ENCODE peak calls at places on chromosomes 7 and 10, in four cellular contexts. H is hypothalamus; W is iPS-NIHi11; V is activated naive CD4-positive, alpha-beta T cell treated with Interleukin-2 at 50 U/mL for 16 hours. U is an unnamed sample.

GRCh38 chr10:28592953-28593352 is 60.0 kb downstream of the WAC start:
- DNase-seq in H (no peak), W (no peak), V (no peak), U (no peak)

GRCh38 chr7:90579181-90579688 is 16.9 kb upstream of the CDK14 start:
- DNase-seq in H (no peak), W (no peak), V (no peak), U (no peak)

GRCh38 chr10:125028291-125028867 is 86.5 kb downstream of the ZRANB1 start:
- DNase-seq in H (no peak), W (no peak), V (no peak), U (no peak)

GRCh38 chr10:110354322-110354766 is 49.6 kb upstream of the SMNDC1 start:
- DNase-seq in H (no peak), W (peak; percentile 80), V (peak; percentile 83), U (peak; percentile 15)

GRCh38 chr7:6252310-6252709 is 20.1 kb downstream of the CYTH3 start:
- DNase-seq in H (no peak), W (no peak), V (no peak), U (no peak)

GRCh38 chr10:11379771-11380170 is 231.7 kb downstream of the USP6NL start:
- DNase-seq in H (no peak), W (no peak), V (no peak), U (no peak)

GRCh38 chr7:135286876-135287275 is 53.2 kb downstream of the STRA8 start:
- DNase-seq in H (no peak), W (no peak), V (no peak), U (no peak)

GRCh38 chr7:149683898-149684297 is 89.5 kb downstream of the ZNF467 start:
- DNase-seq in H (no peak), W (no peak), V (no peak), U (no peak)

GRCh38 chr10:23530079-23530478 is 91.2 kb downstream of the OTUD1 start:
- DNase-seq in H (no peak), W (no peak), V (no peak), U (no peak)

GRCh38 chr7:76296743-76297740 is 5.4 kb upstream of the HSPB1 start:
- DNase-seq in H (no peak), W (no peak), V (no peak), U (no peak)

GRCh38 chr7:36396150-36396549 is 6.5 kb downstream of the ANLN start:
- DNase-seq in H (no peak), W (no peak), V (no peak), U (no peak)

GRCh38 chr10:79239275-79239779 is 107.9 kb upstream of the PPIF start:
- DNase-seq in H (no peak), W (no peak), V (peak; percentile 5), U (no peak)

GRCh38 chr10:57418476-57418875 is 849.2 kb downstream of the IPMK start:
- DNase-seq in H (no peak), W (no peak), V (no peak), U (no peak)

GRCh38 chr7:48052748-48053147 is 17.4 kb downstream of the C7orf57 start:
- DNase-seq in H (no peak), W (no peak), V (peak; percentile 24), U (no peak)

GRCh38 chr10:56920586-56921250 is 559.7 kb upstream of the ZWINT start:
- DNase-seq in H (no peak), W (no peak), V (no peak), U (no peak)

GRCh38 chr10:48801026-48801425 is 116.4 kb downstream of the WDFY4 start:
- DNase-seq in H (no peak), W (no peak), V (no peak), U (no peak)

GRCh38 chr7:135645296-135645904 is 16.9 kb upstream of the STMP1 start:
- DNase-seq in H (no peak), W (peak; percentile 31), V (no peak), U (peak; percentile 28)

GRCh38 chr7:137007001-137007725 is 138.7 kb downstream of the CHRM2 start:
- DNase-seq in H (no peak), W (no peak), V (no peak), U (no peak)

GRCh38 chr10:132547421-132547861 is 9.9 kb downstream of the INPP5A start:
- DNase-seq in H (no peak), W (no peak), V (no peak), U (no peak)

GRCh38 chr7:142348100-142348499 is 90.2 kb upstream of the PRSS58 start:
- DNase-seq in H (no peak), W (no peak), V (no peak), U (no peak)

GRCh38 chr7:27185708-27186449 is 847 bp upstream of the HOXA11 start:
- DNase-seq in H (no peak), W (no peak), V (peak; percentile 4), U (no peak)

GRCh38 chr10:91206427-91206826 is 14.0 kb upstream of the PCGF5 start:
- DNase-seq in H (no peak), W (no peak), V (no peak), U (no peak)

GRCh38 chr10:76309744-76310441 is 878.5 kb downstream of the LRMDA start:
- DNase-seq in H (no peak), W (no peak), V (no peak), U (no peak)

U was measured in NCI-H2081 treated with DMSO at 0.1 percent for 48 hours.